ENCODE peak calls at places on chromosomes 11 and 22, in five cellular contexts. E is T-helper 1 cell, C is body of pancreas, H is AG09319, P is substantia nigra. A is an unnamed sample.

GRCh38 chr22:20663137-20663828 is 110.6 kb upstream of the SERPIND1 start:
- DNase-seq in P (no peak), C (no peak), E (no peak), H (no peak), A (no peak)

GRCh38 chr11:113324250-113324649 is 9.9 kb downstream of the TTC12 start:
- DNase-seq in E (no peak), H (no peak), C (no peak), P (no peak), A (no peak)

GRCh38 chr22:49449377-49449776 is 378.3 kb downstream of the BRD1 start:
- DNase-seq in C (no peak), P (no peak), E (no peak), H (no peak), A (no peak)

GRCh38 chr11:78653294-78653909 is 78.7 kb upstream of the NARS2 start:
- DNase-seq in E (no peak), H (no peak), C (no peak), P (no peak), A (no peak)

GRCh38 chr11:72425053-72425980 is 9.0 kb downstream of the CLPB start:
- DNase-seq in H (no peak), P (no peak), C (no peak), E (no peak), A (no peak)

GRCh38 chr11:40274017-40274416 is 1185.4 kb downstream of the LRRC4C start:
- DNase-seq in H (no peak), P (no peak), E (no peak), C (no peak), A (no peak)

GRCh38 chr22:49935561-49935960 is 17.1 kb downstream of the CRELD2 start:
- DNase-seq in C (no peak), E (no peak), P (no peak), H (no peak), A (no peak)

GRCh38 chr11:117443269-117444186 is 115.9 kb downstream of the CEP164 start:
- DNase-seq in P (peak), H (no peak), E (no peak), C (peak), A (peak)

GRCh38 chr11:28383471-28383870 is 275.3 kb downstream of the METTL15 start:
- DNase-seq in H (no peak), P (no peak), E (no peak), C (no peak), A (no peak)

GRCh38 chr11:122791836-122792235 is 46.5 kb upstream of the CRTAM start:
- DNase-seq in P (no peak), C (no peak), H (no peak), E (no peak), A (no peak)

GRCh38 chr11:33598426-33599069 is 102.1 kb downstream of the C11orf91 start:
- DNase-seq in P (no peak), E (no peak), H (no peak), C (no peak), A (no peak)

GRCh38 chr22:38077595-38077994 is 6.4 kb downstream of the SLC16A8 start:
- DNase-seq in P (no peak), H (no peak), C (no peak), E (no peak), A (no peak)

GRCh38 chr11:75191330-75191717 is 40.4 kb downstream of the SLCO2B1 start:
- DNase-seq in E (no peak), P (no peak), H (no peak), C (no peak), A (no peak)

GRCh38 chr11:62881579-62882427 is 1.1 kb downstream of the SLC3A2 start:
- DNase-seq in C (peak), H (peak), P (peak), E (peak), A (peak)

GRCh38 chr11:32414925-32415324 is 20.4 kb downstream of the WT1 start:
- DNase-seq in P (no peak), H (no peak), E (no peak), C (no peak), A (no peak)

GRCh38 chr11:1670928-1671371 is 26.0 kb upstream of the KRTAP5-6 start:
- DNase-seq in H (no peak), P (no peak), C (no peak), E (no peak), A (no peak)

GRCh38 chr11:103798029-103798428 is 238.4 kb upstream of the DDI1 start:
- DNase-seq in C (no peak), H (no peak), P (no peak), E (no peak), A (no peak)

GRCh38 chr11:11909727-11910126 is 68.0 kb downstream of the USP47 start:
- DNase-seq in C (no peak), H (peak), P (no peak), E (no peak), A (no peak)

GRCh38 chr22:40436460-40437431 is 66.4 kb downstream of the SGSM3 start:
- DNase-seq in P (no peak), H (peak), E (no peak), C (no peak), A (peak)

GRCh38 chr11:13745165-13745564 is 76.7 kb downstream of the FAR1 start:
- DNase-seq in E (no peak), C (no peak), P (no peak), H (no peak), A (no peak)

GRCh38 chr11:16603890-16604783 is 134.3 kb upstream of the C11orf58 start:
- DNase-seq in P (no peak), H (no peak), C (peak), E (no peak), A (no peak)

GRCh38 chr22:22216450-22216959 is 28.1 kb upstream of the VPREB1 start:
- DNase-seq in E (no peak), P (no peak), H (no peak), C (no peak), A (no peak)

GRCh38 chr11:68206211-68206610 is 6.9 kb downstream of the KMT5B start:
- DNase-seq in E (no peak), H (no peak), P (no peak), C (no peak), A (no peak)

GRCh38 chr22:22692707-22693530 is 48.5 kb downstream of the GGTLC2 start:
- DNase-seq in H (no peak), P (no peak), E (peak), C (peak), A (peak)

GRCh38 chr11:67401495-67402191 is at the start of gene PPP1CA:
- DNase-seq in P (peak), H (peak), E (peak), C (peak), A (peak)

GRCh38 chr11:19919050-19919561 is 206.5 kb downstream of the NAV2 start:
- DNase-seq in P (no peak), E (no peak), H (peak), C (peak), A (no peak)

GRCh38 chr11:35182317-35182939 is 43.5 kb downstream of the CD44 start:
- DNase-seq in H (no peak), P (no peak), E (no peak), C (no peak), A (no peak)

GRCh38 chr11:68082478-68082877 is 38.7 kb downstream of the CHKA start:
- DNase-seq in E (no peak), H (no peak), P (no peak), C (no peak), A (no peak)

A was measured in activated CD4-positive, alpha-beta T cell treated with anti-CD3 and anti-CD28 coated beads for 36 hours.